ENCODE peak calls at places on chromosomes 2 and 18, in seven cellular contexts. U, J, K, V, R, E and P are unnamed samples.
A peak's percentile ranks its signal among the peaks of the same experiment; 100 is the strongest.

GRCh38 chr2:26178746-26179436 is 6.0 kb downstream of the GAREM2 start:
- DNase-seq in U (peak; percentile 66), V (no peak), R (no peak), J (no peak), K (peak; percentile 64), E (no peak), P (no peak)

GRCh38 chr2:220660277-220661155 is 911.6 kb downstream of the EPHA4 start:
- DNase-seq in R (peak; percentile 19), K (no peak), V (no peak), U (no peak), E (no peak), J (no peak), P (no peak)

GRCh38 chr2:68318686-68319396 is 908 bp downstream of the CNRIP1 start:
- DNase-seq in K (no peak), R (no peak), U (no peak), J (no peak), E (no peak), V (peak; percentile 41), P (no peak)

GRCh38 chr2:138536302-138536701 is 34.7 kb downstream of the SPOPL start:
- DNase-seq in E (no peak), J (no peak), V (no peak), U (no peak), K (no peak), R (peak; percentile 88), P (no peak)

GRCh38 chr18:711693-712400 is 583 bp downstream of the ENOSF1 start:
- DNase-seq in K (peak; percentile 76), E (peak; percentile 88), U (peak; percentile 91), J (peak; percentile 62), R (no peak), V (peak; percentile 75), P (peak; percentile 33)

GRCh38 chr2:239225921-239226561 is 174.8 kb downstream of the HDAC4 start:
- DNase-seq in U (no peak), K (peak; percentile 54), R (no peak), J (no peak), V (no peak), E (peak; percentile 86), P (no peak)

GRCh38 chr2:150464270-150464669 is 23.2 kb downstream of the RND3 start:
- DNase-seq in V (no peak), K (no peak), E (no peak), U (no peak), J (no peak), R (no peak), P (no peak)

GRCh38 chr2:10668402-10669012 is 21.3 kb downstream of the NOL10 start:
- DNase-seq in J (no peak), V (no peak), E (peak; percentile 69), R (no peak), K (no peak), U (no peak), P (no peak)

GRCh38 chr18:26089247-26090129 is 925 bp downstream of the SS18 start:
- DNase-seq in V (no peak), E (peak; percentile 49), J (no peak), K (no peak), R (no peak), U (no peak), P (peak; percentile 16)

GRCh38 chr2:34403512-34403911 is 804.4 kb upstream of the FAM98A start:
- DNase-seq in K (no peak), U (no peak), V (no peak), R (no peak), J (no peak), E (no peak), P (no peak)

GRCh38 chr2:227472265-227473018 is 486 bp downstream of the AGFG1 start:
- DNase-seq in E (no peak), K (peak; percentile 71), U (peak; percentile 61), J (peak; percentile 26), V (no peak), R (no peak), P (peak; percentile 49)

GRCh38 chr2:54574107-54574859 is 118.2 kb downstream of the SPTBN1 start:
- DNase-seq in E (peak; percentile 60), K (no peak), V (no peak), J (peak; percentile 72), U (peak; percentile 87), R (no peak), P (peak; percentile 51)

GRCh38 chr2:196925768-196926561 is 542 bp downstream of the PGAP1 start:
- DNase-seq in U (peak; percentile 52), R (no peak), K (peak; percentile 52), E (peak; percentile 26), V (peak; percentile 24), J (peak; percentile 12), P (peak; percentile 21)

GRCh38 chr2:204110250-204111183 is 174.0 kb downstream of the ICOS start:
- DNase-seq in E (no peak), R (no peak), V (no peak), J (peak; percentile 50), U (peak; percentile 74), K (no peak), P (no peak)

GRCh38 chr2:113142290-113142689 is 14.9 kb downstream of the IL1RN start:
- DNase-seq in E (no peak), R (no peak), V (no peak), K (no peak), U (no peak), J (no peak), P (no peak)

GRCh38 chr2:215728504-215729065 is 284.8 kb downstream of the MREG start:
- DNase-seq in R (no peak), V (no peak), J (no peak), E (peak; percentile 95), U (no peak), K (no peak), P (no peak)

DNA sequence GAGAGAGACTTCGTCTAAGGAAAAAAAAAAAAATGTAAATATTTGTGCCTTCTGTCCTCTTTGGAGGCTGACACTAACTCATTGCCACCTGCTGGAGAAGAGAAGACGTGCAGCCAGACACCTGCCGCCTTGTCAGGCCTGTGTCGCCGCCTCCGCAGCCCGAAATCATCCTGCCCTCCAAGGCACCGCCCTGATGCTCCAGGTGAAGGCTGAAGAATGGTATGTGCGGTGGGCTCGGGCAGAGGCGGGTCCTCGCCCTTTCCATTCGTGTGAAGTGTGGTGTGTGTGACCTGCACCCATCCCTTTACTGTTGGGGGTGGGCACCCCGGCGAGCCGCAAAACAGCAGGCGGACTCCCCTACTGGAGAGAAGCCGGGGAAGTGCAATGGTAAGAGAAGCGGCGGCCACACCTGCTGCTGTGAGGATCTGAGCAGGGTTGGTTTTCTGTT is 60.4 kb downstream of the FAM161A start:
- DNase-seq in R (peak; percentile 12), U (peak; percentile 80), J (peak; percentile 66), V (peak; percentile 48), K (peak; percentile 73), E (peak; percentile 54), P (peak; percentile 44)
- TF ChIP-seq CTCF in R (peak; percentile 66), U (peak; percentile 68), J (peak; percentile 59), V (peak; percentile 20), K (peak; percentile 71), E (peak; percentile 55), P (no peak)

DNA sequence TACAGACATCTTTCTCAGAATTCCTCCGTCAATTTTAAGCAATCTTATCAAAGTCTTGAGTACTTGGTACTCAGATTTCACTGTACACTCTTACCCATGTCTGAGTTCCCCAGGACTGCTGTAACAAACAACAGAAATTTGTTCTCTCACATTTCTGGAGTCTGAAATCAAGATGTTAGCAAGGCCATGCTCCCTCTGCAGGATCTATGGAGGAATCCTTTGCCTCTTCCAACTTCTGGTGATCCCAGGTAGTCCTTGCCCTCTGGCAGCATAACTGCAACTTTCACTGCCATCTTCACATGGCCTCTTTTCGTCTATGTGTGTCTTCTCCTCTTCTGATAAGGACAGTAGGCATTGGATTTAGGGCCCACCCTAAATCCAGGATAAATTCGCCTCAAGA is 17.1 kb upstream of the CACNB4 start:
- DNase-seq in V (no peak), U (no peak), E (no peak), R (no peak), K (no peak), J (no peak), P (no peak)
- TF ChIP-seq CTCF in V (no peak), U (no peak), E (no peak), R (no peak), K (no peak), J (no peak), P (no peak)

GRCh38 chr2:230865324-230865765 is 603 bp downstream of the ITM2C start:
- DNase-seq in R (no peak), U (peak; percentile 56), V (no peak), E (no peak), J (no peak), K (no peak), P (no peak)

GRCh38 chr2:230864122-230864604 is 579 bp upstream of the ITM2C start:
- DNase-seq in J (no peak), K (no peak), R (no peak), E (no peak), U (no peak), V (no peak), P (no peak)

GRCh38 chr2:230864605-230865323 is at the start of gene ITM2C:
- DNase-seq in V (peak; percentile 68), E (peak; percentile 62), K (peak; percentile 76), J (peak; percentile 71), R (no peak), U (peak; percentile 90), P (peak; percentile 73)

GRCh38 chr2:230866704-230867561 is 2.2 kb downstream of the ITM2C start:
- DNase-seq in V (no peak), U (peak; percentile 90), K (peak; percentile 64), E (peak; percentile 20), R (no peak), J (peak; percentile 67), P (peak; percentile 45)

DNA sequence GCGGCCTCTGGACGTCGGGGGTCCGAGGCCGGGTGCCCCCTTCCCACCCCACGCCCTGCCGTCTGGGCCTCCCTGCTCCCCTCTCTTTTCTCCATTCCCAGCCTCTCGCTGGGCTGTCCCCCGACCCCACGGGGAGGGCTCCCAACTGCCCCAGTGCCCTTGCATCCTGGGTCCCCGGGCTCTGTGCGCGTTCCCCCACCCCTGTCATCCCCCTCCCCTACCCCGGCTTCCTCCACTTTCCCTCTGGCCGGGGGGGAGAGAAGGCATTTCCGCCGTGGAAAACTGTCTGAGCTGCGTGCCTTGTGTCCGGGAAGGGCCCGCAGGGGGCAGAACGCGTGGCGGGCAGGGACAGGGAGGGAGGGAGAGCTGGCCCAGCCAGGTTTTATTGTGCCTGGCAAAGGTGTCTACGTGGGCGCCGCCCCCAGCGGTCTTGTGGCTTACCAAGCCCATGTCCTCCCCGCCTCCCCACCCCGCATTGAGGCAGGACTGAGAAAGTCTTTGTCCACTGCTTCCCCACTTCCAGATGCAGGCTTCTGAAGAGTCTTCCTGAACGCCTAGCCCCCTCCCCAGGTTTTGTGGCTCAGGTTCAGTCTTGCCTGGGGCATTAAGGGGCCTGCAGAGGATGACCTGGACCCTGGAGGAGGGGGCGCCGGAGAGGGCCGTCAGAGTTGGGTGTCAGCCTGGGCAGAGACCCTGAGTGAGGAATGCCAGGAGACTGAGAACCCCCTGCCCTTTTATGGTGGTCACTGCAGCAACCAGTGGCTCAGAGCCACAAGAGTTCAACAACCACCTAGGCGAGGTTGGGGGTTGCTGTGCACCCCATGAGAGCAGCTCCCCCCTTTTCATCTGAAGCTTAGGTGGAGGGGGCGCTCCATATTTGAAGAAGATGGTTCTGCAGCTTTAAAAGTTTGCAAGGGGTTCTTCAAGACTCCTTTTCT is 1.3 kb downstream of the ITM2C start:
- DNase-seq in R (no peak), U (peak; percentile 86), V (peak; percentile 33), K (peak; percentile 62), E (no peak), J (no peak), P (no peak)
- TF ChIP-seq CTCF in R (peak; percentile 21), U (peak; percentile 28), V (no peak), K (no peak), E (no peak), J (no peak), P (no peak)

DNA sequence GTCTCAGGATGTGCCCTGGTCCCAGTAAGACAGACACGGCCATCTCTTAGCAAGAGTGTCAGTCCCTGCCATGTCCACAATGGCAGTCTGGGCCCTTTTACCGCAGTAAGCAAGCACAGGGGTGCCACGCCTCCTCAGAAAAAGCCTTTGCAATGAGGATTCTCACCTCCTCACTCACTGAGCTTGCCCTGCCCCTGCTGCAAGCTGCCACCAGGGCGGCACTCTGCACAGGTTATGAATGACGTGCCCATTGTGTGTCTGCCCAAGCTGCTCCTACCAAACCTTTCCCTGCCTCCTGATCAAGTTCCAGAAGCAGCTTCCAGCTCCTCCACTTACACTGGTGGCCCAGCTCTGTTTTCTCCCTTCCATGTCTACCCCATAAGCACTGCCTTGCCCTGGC is 23.3 kb downstream of the ERCC3 start:
- DNase-seq in J (no peak), R (no peak), U (no peak), V (no peak), K (no peak), E (no peak), P (no peak)
- TF ChIP-seq CTCF in J (no peak), R (no peak), U (no peak), V (no peak), K (no peak), E (no peak), P (no peak)